ENCODE peak calls at places on chromosomes 5 and 9, in five cellular contexts. D, W, M, U and L are unnamed samples.

GRCh38 chr5:71932131-71932635 is 175.1 kb upstream of the MAP1B start:
- DNase-seq in D (no peak), W (no peak), M (no peak), U (no peak), L (peak; percentile 62)

GRCh38 chr9:80873861-80874260 is 815.5 kb downstream of the TLE1 start:
- DNase-seq in D (no peak), W (peak; percentile 67), M (no peak), U (no peak), L (no peak)

GRCh38 chr5:6760636-6761035 is 47.4 kb downstream of the TENT4A start:
- DNase-seq in D (no peak), W (no peak), M (no peak), U (no peak), L (no peak)

GRCh38 chr9:5910413-5911057 is 19.8 kb downstream of the MLANA start:
- DNase-seq in D (no peak), W (peak; percentile 37), M (no peak), U (no peak), L (peak; percentile 25)

GRCh38 chr9:135330307-135330631 is 149.3 kb upstream of the PPP1R26 start:
- DNase-seq in D (no peak), W (no peak), M (no peak), U (no peak), L (no peak)

GRCh38 chr9:79123419-79123818 is 448.3 kb upstream of the TLE4 start:
- DNase-seq in D (no peak), W (peak; percentile 1), M (no peak), U (no peak), L (peak; percentile 30)

GRCh38 chr5:140694276-140694675 is 3.0 kb downstream of the HARS2 start:
- DNase-seq in D (no peak), W (no peak), M (no peak), U (no peak), L (no peak)

GRCh38 chr5:137501226-137501625 is 2.1 kb upstream of the SPOCK1 start:
- DNase-seq in D (no peak), W (no peak), M (no peak), U (no peak), L (no peak)

GRCh38 chr9:112535364-112535763 is 48.7 kb downstream of the KIAA1958 start:
- DNase-seq in D (no peak), W (peak; percentile 37), M (no peak), U (no peak), L (no peak)

GRCh38 chr9:5858833-5859232 is 25.9 kb upstream of the ERMP1 start:
- DNase-seq in D (no peak), W (no peak), M (no peak), U (no peak), L (no peak)

GRCh38 chr5:41410737-41411136 is 99.7 kb downstream of the PLCXD3 start:
- DNase-seq in D (no peak), W (no peak), M (no peak), U (no peak), L (no peak)

GRCh38 chr5:176441921-176442323 is 6.3 kb upstream of the FAF2 start:
- DNase-seq in D (no peak), W (peak; percentile 59), M (no peak), U (no peak), L (peak; percentile 63)

GRCh38 chr9:131282688-131283422 is 6.5 kb upstream of the FAM78A start:
- DNase-seq in D (peak; percentile 37), W (no peak), M (peak; percentile 54), U (no peak), L (peak; percentile 14)

GRCh38 chr5:116778015-116778414 is 203.4 kb upstream of the SEMA6A start:
- DNase-seq in D (no peak), W (no peak), M (no peak), U (no peak), L (no peak)

GRCh38 chr9:21994996-21995651 is 533 bp downstream of the CDKN2B-AS1 start:
- DNase-seq in D (peak; percentile 76), W (peak; percentile 68), M (peak; percentile 66), U (peak; percentile 47), L (peak; percentile 73)

GRCh38 chr5:132293066-132293991 is 865 bp upstream of the SLC22A4 start:
- DNase-seq in D (peak; percentile 93), W (peak; percentile 89), M (peak; percentile 90), U (peak; percentile 96), L (peak; percentile 73)
- TF ChIP-seq CTCF in D (peak; percentile 41), W (no peak), M (no peak), U (peak; percentile 23), L (peak; percentile 19)

DNA sequence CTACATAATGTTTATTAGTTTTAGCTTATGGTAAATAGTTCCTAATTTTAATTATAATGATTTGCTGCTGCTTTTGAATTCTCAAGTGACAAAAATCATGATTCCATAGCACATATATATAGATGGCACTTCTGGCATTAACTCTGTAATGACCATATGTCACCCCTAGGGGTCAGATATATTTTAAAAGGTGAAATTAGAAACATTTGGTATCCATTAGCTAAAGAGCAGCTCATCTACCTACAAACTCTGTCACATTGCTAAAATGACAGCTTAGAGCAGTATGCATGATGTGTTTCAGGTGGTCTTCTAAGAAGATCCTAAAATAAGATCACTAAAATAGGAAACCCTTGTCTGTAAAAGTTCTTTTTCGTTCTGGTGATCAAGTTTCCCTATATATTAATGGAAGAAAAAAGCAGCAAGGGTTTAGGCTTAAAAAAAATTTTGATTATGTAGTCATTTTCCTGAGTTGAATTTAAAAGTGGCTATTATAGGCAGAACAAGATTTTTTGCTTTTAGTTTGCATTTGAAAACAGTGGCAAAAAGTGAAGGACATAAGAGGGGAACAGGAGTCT is 157.7 kb upstream of the POU5F2 start:
- DNase-seq in D (no peak), W (peak; percentile 11), M (no peak), U (no peak), L (peak; percentile 17)
- TF ChIP-seq CTCF in D (no peak), W (peak; percentile 41), M (peak; percentile 41), U (no peak), L (peak; percentile 43)

GRCh38 chr5:138579517-138579863 is 4.3 kb upstream of the HSPA9 start:
- DNase-seq in D (no peak), W (no peak), M (no peak), U (no peak), L (no peak)
- TF ChIP-seq CTCF in D (no peak), W (no peak), M (no peak), U (no peak), L (no peak)

DNA sequence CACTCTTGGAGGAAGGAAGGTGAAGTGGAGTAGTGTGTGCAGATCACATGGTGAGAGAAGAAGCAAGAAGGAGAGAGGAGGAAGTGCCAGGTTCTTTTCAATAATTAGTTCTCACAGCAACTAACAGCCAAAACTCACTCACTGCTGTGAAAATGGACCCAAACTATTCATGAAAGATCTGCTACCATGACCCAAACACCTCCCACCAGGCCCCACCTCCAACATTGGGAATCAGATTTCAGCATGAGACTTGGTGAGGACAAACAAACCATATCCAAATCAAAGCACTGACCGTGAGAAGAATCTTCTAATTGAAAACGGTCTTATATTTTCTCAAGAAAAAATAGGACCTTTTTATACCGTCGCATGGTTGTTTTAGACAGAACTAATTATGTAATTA is 468.7 kb upstream of the TYRP1 start:
- DNase-seq in D (no peak), W (no peak), M (no peak), U (no peak), L (no peak)
- TF ChIP-seq CTCF in D (no peak), W (no peak), M (no peak), U (no peak), L (no peak)